ENCODE peak calls at places on chromosomes 6 and 20, in six cellular contexts. U, E, R, N, W and K are unnamed samples.

GRCh38 chr6:143745160-143746133 is 67.7 kb downstream of the PHACTR2 start:
- DNase-seq in U (no peak), E (peak), R (peak), N (peak), W (peak), K (no peak)

GRCh38 chr6:158708239-158708638 is 58.4 kb downstream of the SYTL3 start:
- DNase-seq in U (no peak), E (peak), R (no peak), N (no peak), W (no peak), K (no peak)

GRCh38 chr20:3603108-3603507 is 60.1 kb downstream of the GFRA4 start:
- DNase-seq in U (no peak), E (no peak), R (no peak), N (no peak), W (no peak), K (no peak)

GRCh38 chr6:158409451-158409850 is 97.2 kb downstream of the TULP4 start:
- DNase-seq in U (peak), E (peak), R (no peak), N (no peak), W (no peak), K (no peak)

GRCh38 chr20:47276856-47277541 is 79.5 kb downstream of the ZMYND8 start:
- DNase-seq in U (no peak), E (peak), R (no peak), N (no peak), W (no peak), K (no peak)

GRCh38 chr6:53335224-53335994 is 13.3 kb downstream of the ELOVL5 start:
- DNase-seq in U (peak), E (no peak), R (no peak), N (no peak), W (no peak), K (no peak)

GRCh38 chr6:109762769-109763450 is 71.8 kb downstream of the FIG4 start:
- DNase-seq in U (no peak), E (peak), R (no peak), N (no peak), W (no peak), K (no peak)

GRCh38 chr6:107550241-107550840 is 60.4 kb downstream of the SOBP start:
- DNase-seq in U (peak), E (no peak), R (no peak), N (no peak), W (no peak), K (no peak)

GRCh38 chr20:965956-966355 is 36.2 kb downstream of the RSPO4 start:
- DNase-seq in U (no peak), E (no peak), R (no peak), N (no peak), W (no peak), K (no peak)

GRCh38 chr20:58553841-58554240 is 38.6 kb upstream of the APCDD1L start:
- DNase-seq in U (no peak), E (peak), R (no peak), N (no peak), W (no peak), K (no peak)

GRCh38 chr20:34713194-34713943 is 9.2 kb downstream of the TP53INP2 start:
- DNase-seq in U (no peak), E (peak), R (peak), N (no peak), W (no peak), K (peak)

GRCh38 chr20:57504411-57504810 is 20.5 kb downstream of the CTCFL start:
- DNase-seq in U (no peak), E (no peak), R (no peak), N (no peak), W (no peak), K (no peak)

GRCh38 chr6:100370265-100370664 is 94.5 kb downstream of the SIM1 start:
- DNase-seq in U (peak), E (no peak), R (no peak), N (no peak), W (no peak), K (no peak)

GRCh38 chr20:19815553-19815991 is 57.5 kb downstream of the RIN2 start:
- DNase-seq in U (peak), E (peak), R (peak), N (peak), W (no peak), K (peak)

GRCh38 chr6:135750081-135750480 is 101.4 kb upstream of the PDE7B start:
- DNase-seq in U (no peak), E (no peak), R (no peak), N (no peak), W (no peak), K (no peak)

GRCh38 chr6:91337967-91338366 is 751.1 kb upstream of the MAP3K7 start:
- DNase-seq in U (no peak), E (no peak), R (no peak), N (no peak), W (no peak), K (no peak)

GRCh38 chr6:156347251-156348049 is 429.7 kb upstream of the ARID1B start:
- DNase-seq in U (no peak), E (no peak), R (no peak), N (no peak), W (no peak), K (no peak)

GRCh38 chr20:39986231-39986904 is 702.7 kb downstream of the MAFB start:
- DNase-seq in U (no peak), E (peak), R (no peak), N (no peak), W (peak), K (no peak)

GRCh38 chr6:9388596-9388995 is 953.3 kb upstream of the SLC35B3 start:
- DNase-seq in U (no peak), E (no peak), R (no peak), N (no peak), W (no peak), K (no peak)

GRCh38 chr20:23320317-23320716 is 30.3 kb upstream of the NXT1 start:
- DNase-seq in U (no peak), E (peak), R (no peak), N (no peak), W (no peak), K (no peak)

GRCh38 chr20:63705232-63706026 is 2.3 kb downstream of the ARFRP1 start:
- DNase-seq in U (no peak), E (no peak), R (no peak), N (no peak), W (no peak), K (no peak)

GRCh38 chr6:70299456-70299855 is 3.4 kb downstream of the COL9A1 start:
- DNase-seq in U (no peak), E (peak), R (no peak), N (peak), W (no peak), K (no peak)

GRCh38 chr20:13650474-13650873 is 11.7 kb upstream of the TASP1 start:
- DNase-seq in U (no peak), E (no peak), R (no peak), N (no peak), W (no peak), K (no peak)

DNA sequence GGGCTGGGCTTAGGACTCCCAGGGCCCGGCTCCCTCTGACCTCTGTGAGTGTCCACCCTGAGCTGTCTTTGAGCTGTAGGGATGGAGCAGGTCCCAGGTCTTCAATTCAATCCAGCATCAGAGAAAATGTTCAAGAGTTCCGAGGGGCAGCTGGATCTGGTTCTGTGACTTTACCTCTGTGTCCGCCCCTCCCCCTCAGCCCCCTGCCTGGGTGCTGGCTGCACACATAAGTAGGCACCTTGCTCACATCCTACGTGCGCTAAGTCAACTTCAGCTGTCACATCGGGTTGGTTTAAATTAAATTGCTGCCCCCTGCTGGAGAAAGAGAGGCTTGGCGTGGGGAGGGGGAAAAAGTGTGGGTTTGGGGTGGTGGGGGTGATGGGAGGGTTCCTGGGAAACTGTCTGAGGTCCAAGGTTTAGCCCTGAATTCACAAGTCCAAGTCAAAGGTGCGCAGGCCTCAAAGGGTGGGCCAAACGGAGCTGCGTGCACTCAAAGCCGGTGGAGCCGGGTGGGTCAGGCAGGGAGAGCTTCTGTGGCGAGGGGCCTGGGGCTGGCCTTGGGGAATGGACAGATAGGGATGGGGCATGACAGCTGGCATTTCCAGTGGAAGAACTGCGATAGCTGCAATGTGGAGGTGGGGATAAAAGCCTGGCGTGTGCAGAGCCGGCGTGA is 3.0 kb downstream of the WFDC5 start:
- DNase-seq in U (peak), E (peak), R (no peak), N (peak), W (no peak), K (no peak)
- TF ChIP-seq CTCF in U (peak), E (peak), R (peak), N (peak), W (no peak), K (peak)

GRCh38 chr20:32452776-32453466 is 94.8 kb downstream of the ASXL1 start:
- DNase-seq in U (no peak), E (no peak), R (no peak), N (no peak), W (no peak), K (no peak)

GRCh38 chr20:32451340-32451681 is 93.2 kb downstream of the ASXL1 start:
- DNase-seq in U (no peak), E (no peak), R (no peak), N (no peak), W (no peak), K (no peak)

GRCh38 chr20:32450484-32451061 is 92.4 kb downstream of the ASXL1 start:
- DNase-seq in U (no peak), E (no peak), R (no peak), N (no peak), W (no peak), K (no peak)

GRCh38 chr20:32453467-32454163 is 95.5 kb downstream of the ASXL1 start:
- DNase-seq in U (no peak), E (no peak), R (no peak), N (no peak), W (no peak), K (no peak)

GRCh38 chr20:32451682-32452461 is 93.7 kb downstream of the ASXL1 start:
- DNase-seq in U (no peak), E (no peak), R (no peak), N (no peak), W (peak), K (no peak)
- TF ChIP-seq CTCF in U (peak), E (no peak), R (no peak), N (no peak), W (no peak), K (no peak)

GRCh38 chr6:125950293-125950692 is 6.3 kb upstream of the HINT3 start:
- DNase-seq in U (no peak), E (peak), R (peak), N (no peak), W (no peak), K (no peak)

GRCh38 chr6:125954735-125955410 is 1.7 kb upstream of the HINT3 start:
- DNase-seq in U (no peak), E (no peak), R (no peak), N (no peak), W (no peak), K (no peak)

GRCh38 chr6:125953502-125953875 is 3.1 kb upstream of the HINT3 start:
- DNase-seq in U (peak), E (no peak), R (no peak), N (peak), W (peak), K (no peak)

GRCh38 chr6:125951323-125951722 is 5.2 kb upstream of the HINT3 start:
- DNase-seq in U (no peak), E (peak), R (no peak), N (no peak), W (no peak), K (no peak)

GRCh38 chr6:125952764-125953501 is 3.6 kb upstream of the HINT3 start:
- DNase-seq in U (peak), E (peak), R (no peak), N (peak), W (no peak), K (no peak)
- TF ChIP-seq CTCF in U (peak), E (peak), R (peak), N (no peak), W (no peak), K (peak)

GRCh38 chr20:53386186-53386681 is 207.4 kb downstream of the ZNF217 start:
- DNase-seq in U (no peak), E (no peak), R (no peak), N (no peak), W (no peak), K (no peak)

GRCh38 chr20:53382263-53382844 is 211.3 kb downstream of the ZNF217 start:
- DNase-seq in U (no peak), E (no peak), R (no peak), N (no peak), W (no peak), K (no peak)

GRCh38 chr20:53384392-53384791 is 209.2 kb downstream of the ZNF217 start:
- DNase-seq in U (no peak), E (no peak), R (no peak), N (no peak), W (no peak), K (no peak)

GRCh38 chr20:53376021-53376420 is 217.6 kb downstream of the ZNF217 start:
- DNase-seq in U (no peak), E (no peak), R (no peak), N (no peak), W (no peak), K (no peak)

DNA sequence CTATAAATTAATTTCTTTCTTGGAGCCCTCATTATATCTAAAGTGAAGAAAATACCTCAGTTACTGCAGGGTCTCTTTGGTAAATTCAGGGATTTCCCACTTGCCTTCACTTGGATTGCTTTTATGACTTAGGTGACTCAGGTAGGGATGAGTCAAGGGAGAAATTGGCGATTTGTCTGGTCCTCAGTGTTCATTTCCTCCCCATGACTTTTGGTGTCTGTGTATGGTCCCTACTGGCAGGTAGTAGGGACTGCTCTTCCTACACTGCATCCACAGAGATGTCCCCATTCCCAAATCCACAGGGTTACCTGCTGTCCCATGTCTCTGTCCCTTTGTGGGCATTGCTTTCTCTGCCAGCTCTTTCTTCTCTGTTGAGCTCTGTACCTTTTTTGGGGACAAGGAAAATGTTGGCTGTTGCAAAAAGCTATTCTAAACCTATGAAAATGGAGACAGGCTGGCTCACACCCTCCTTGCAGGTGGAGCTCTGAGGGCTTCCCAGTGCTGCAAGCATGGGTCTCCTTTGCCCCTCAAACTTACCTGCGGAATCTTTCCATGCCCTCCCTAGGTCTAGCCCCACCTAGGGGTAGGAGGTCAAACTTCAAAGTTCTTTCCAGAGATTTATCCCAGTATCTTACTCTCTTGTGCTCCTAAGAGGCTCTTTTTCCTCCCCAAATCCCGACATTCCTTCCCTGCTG is 211.9 kb downstream of the ZNF217 start:
- DNase-seq in U (no peak), E (no peak), R (no peak), N (no peak), W (no peak), K (no peak)
- TF ChIP-seq CTCF in U (peak), E (no peak), R (peak), N (no peak), W (no peak), K (peak)

GRCh38 chr6:95685817-95686216 is 108.5 kb downstream of the MANEA start:
- DNase-seq in U (no peak), E (no peak), R (no peak), N (no peak), W (no peak), K (no peak)

GRCh38 chr6:95679981-95680380 is 102.6 kb downstream of the MANEA start:
- DNase-seq in U (no peak), E (no peak), R (no peak), N (no peak), W (no peak), K (no peak)
- TF ChIP-seq CTCF in U (no peak), E (no peak), R (no peak), N (no peak), W (no peak), K (no peak)

GRCh38 chr6:153816306-153816845 is 222.7 kb upstream of the OPRM1 start:
- DNase-seq in U (no peak), E (no peak), R (no peak), N (no peak), W (peak), K (no peak)

DNA sequence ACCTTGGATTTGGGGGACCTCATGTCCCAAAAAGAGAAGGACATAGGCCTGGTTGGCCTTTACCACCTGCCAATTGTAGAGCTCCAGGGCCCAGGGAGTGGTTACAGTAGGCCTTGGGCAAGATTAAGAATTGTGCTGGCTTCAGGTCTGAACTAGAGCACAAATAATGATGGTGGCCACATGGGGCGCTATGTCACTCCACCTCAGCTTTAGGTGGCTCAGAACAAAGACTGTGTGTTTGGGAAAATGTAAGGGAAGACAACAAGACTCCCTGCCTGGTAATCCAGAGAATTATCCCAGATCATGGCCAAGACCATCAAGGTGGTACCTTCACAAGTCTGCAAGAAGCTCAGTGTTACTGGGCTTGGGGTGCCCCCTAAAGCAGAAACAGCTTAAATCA is 224.9 kb upstream of the OPRM1 start:
- DNase-seq in U (no peak), E (no peak), R (no peak), N (no peak), W (no peak), K (no peak)
- TF ChIP-seq CTCF in U (peak), E (no peak), R (peak), N (no peak), W (no peak), K (no peak)